ENCODE peak calls at places on chromosome 6, in eight cellular contexts. Z is mammary epithelial cell; R is thyroid gland; C is ovary; L is esophagus muscularis mucosa; A is hepatocyte; M is CD8-positive, alpha-beta T cell; G is left ventricle myocardium inferior. J is an unnamed sample.

GRCh38 chr6:45665859-45666258 is 288.1 kb upstream of the SUPT3H start:
- DNase-seq in Z (no peak), R (no peak), C (no peak), L (no peak), A (no peak), M (no peak), G (no peak), J (no peak)

GRCh38 chr6:167678102-167679101 is 148.3 kb upstream of the AFDN start:
- DNase-seq in Z (no peak), R (peak), C (peak), L (no peak), A (peak), M (no peak), G (peak), J (peak)

GRCh38 chr6:6736753-6737654 is 148.5 kb downstream of the LY86 start:
- DNase-seq in Z (no peak), R (no peak), C (peak), L (no peak), A (peak), M (no peak), G (peak), J (no peak)

GRCh38 chr6:165842291-165842936 is 179.4 kb upstream of the PDE10A start:
- DNase-seq in Z (no peak), R (no peak), C (no peak), L (peak), A (no peak), M (no peak), G (no peak), J (no peak)

GRCh38 chr6:2766767-2767314 is 1.6 kb downstream of the WRNIP1 start:
- DNase-seq in Z (no peak), R (no peak), C (no peak), L (no peak), A (no peak), M (no peak), G (no peak), J (no peak)

GRCh38 chr6:29641430-29642213 is 8.6 kb upstream of the GABBR1 start:
- DNase-seq in Z (peak), R (no peak), C (no peak), L (no peak), A (no peak), M (peak), G (no peak), J (no peak)

GRCh38 chr6:12545837-12546658 is 170.5 kb upstream of the PHACTR1 start:
- DNase-seq in Z (peak), R (no peak), C (no peak), L (no peak), A (no peak), M (no peak), G (no peak), J (no peak)

GRCh38 chr6:123316733-123317323 is 319.9 kb downstream of the TRDN start:
- DNase-seq in Z (no peak), R (no peak), C (no peak), L (no peak), A (peak), M (no peak), G (no peak), J (no peak)

GRCh38 chr6:42419490-42420280 is 32.0 kb downstream of the TRERF1 start:
- DNase-seq in Z (no peak), R (no peak), C (no peak), L (no peak), A (no peak), M (no peak), G (no peak), J (no peak)

GRCh38 chr6:109834595-109835437 is 143.3 kb upstream of the GPR6 start:
- DNase-seq in Z (no peak), R (peak), C (no peak), L (no peak), A (peak), M (no peak), G (no peak), J (no peak)

GRCh38 chr6:31202259-31203166 is 32.0 kb upstream of the POU5F1 start:
- DNase-seq in Z (peak), R (no peak), C (no peak), L (no peak), A (peak), M (no peak), G (no peak), J (no peak)

GRCh38 chr6:129860901-129861665 is at the start of gene TMEM244:
- DNase-seq in Z (no peak), R (no peak), C (no peak), L (no peak), A (no peak), M (no peak), G (no peak), J (no peak)

GRCh38 chr6:35017461-35018183 is 123.5 kb downstream of the TCP11 start:
- DNase-seq in Z (no peak), R (peak), C (peak), L (no peak), A (no peak), M (no peak), G (peak), J (no peak)

GRCh38 chr6:43842231-43842794 is 72.3 kb downstream of the VEGFA start:
- DNase-seq in Z (no peak), R (no peak), C (no peak), L (no peak), A (no peak), M (no peak), G (no peak), J (no peak)

GRCh38 chr6:89460713-89461112 is 27.8 kb downstream of the ANKRD6 start:
- DNase-seq in Z (no peak), R (no peak), C (no peak), L (no peak), A (no peak), M (no peak), G (no peak), J (no peak)

GRCh38 chr6:34674268-34674639 is 22.3 kb downstream of the ILRUN start:
- DNase-seq in Z (no peak), R (no peak), C (no peak), L (no peak), A (no peak), M (no peak), G (no peak), J (no peak)

GRCh38 chr6:19270616-19271015 is 566.6 kb upstream of the ID4 start:
- DNase-seq in Z (no peak), R (no peak), C (no peak), L (no peak), A (no peak), M (no peak), G (no peak), J (no peak)

GRCh38 chr6:8548979-8549378 is 113.6 kb upstream of the SLC35B3 start:
- DNase-seq in Z (no peak), R (no peak), C (no peak), L (no peak), A (no peak), M (no peak), G (no peak), J (no peak)

GRCh38 chr6:163416380-163416629 is 1.8 kb downstream of the QKI start:
- DNase-seq in Z (no peak), R (no peak), C (no peak), L (no peak), A (no peak), M (no peak), G (no peak), J (no peak)

GRCh38 chr6:7058250-7058923 is 49.4 kb upstream of the RREB1 start:
- DNase-seq in Z (peak), R (peak), C (no peak), L (no peak), A (peak), M (no peak), G (no peak), J (no peak)

GRCh38 chr6:37952027-37952426 is 132.5 kb downstream of the ZFAND3 start:
- DNase-seq in Z (no peak), R (no peak), C (no peak), L (no peak), A (no peak), M (no peak), G (no peak), J (no peak)

GRCh38 chr6:163634514-163635171 is 220.1 kb downstream of the QKI start:
- DNase-seq in Z (peak), R (no peak), C (no peak), L (no peak), A (peak), M (no peak), G (no peak), J (no peak)

GRCh38 chr6:128597956-128598355 is 77.6 kb upstream of the PTPRK start:
- DNase-seq in Z (peak), R (no peak), C (no peak), L (no peak), A (no peak), M (no peak), G (no peak), J (no peak)

GRCh38 chr6:47163536-47163935 is 121.4 kb upstream of the ADGRF1 start:
- DNase-seq in Z (no peak), R (no peak), C (no peak), L (peak), A (no peak), M (no peak), G (no peak), J (no peak)

GRCh38 chr6:33828764-33829731 is 25.2 kb upstream of the MLN start:
- DNase-seq in Z (no peak), R (no peak), C (peak), L (no peak), A (no peak), M (no peak), G (no peak), J (no peak)

GRCh38 chr6:129849456-129849855 is 11.7 kb downstream of the TMEM244 start:
- DNase-seq in Z (peak), R (no peak), C (no peak), L (no peak), A (no peak), M (no peak), G (no peak), J (no peak)

GRCh38 chr6:105069821-105070445 is 109.9 kb downstream of the POPDC3 start:
- DNase-seq in Z (peak), R (no peak), C (no peak), L (no peak), A (no peak), M (no peak), G (no peak), J (no peak)

GRCh38 chr6:105591053-105591452 is 188.2 kb upstream of the PREP start:
- DNase-seq in Z (peak), R (no peak), C (no peak), L (no peak), A (no peak), M (no peak), G (no peak), J (no peak)

GRCh38 chr6:85008311-85009015 is 244.1 kb upstream of the TBX18 start:
- DNase-seq in Z (no peak), R (no peak), C (no peak), L (peak), A (no peak), M (no peak), G (no peak), J (no peak)

GRCh38 chr6:35230950-35231349 is 17.2 kb downstream of the SCUBE3 start:
- DNase-seq in Z (no peak), R (peak), C (no peak), L (no peak), A (no peak), M (no peak), G (peak), J (peak)

GRCh38 chr6:75524322-75524972 is 30.8 kb upstream of the FILIP1 start:
- DNase-seq in Z (no peak), R (no peak), C (no peak), L (no peak), A (peak), M (no peak), G (no peak), J (no peak)

GRCh38 chr6:56962451-56962850 is 7.5 kb downstream of the BEND6 start:
- DNase-seq in Z (no peak), R (no peak), C (no peak), L (no peak), A (no peak), M (no peak), G (no peak), J (no peak)

GRCh38 chr6:76694779-76695178 is 622.3 kb upstream of the IMPG1 start:
- DNase-seq in Z (no peak), R (no peak), C (no peak), L (no peak), A (no peak), M (no peak), G (no peak), J (no peak)

GRCh38 chr6:68834561-68834960 is 199.5 kb downstream of the ADGRB3 start:
- DNase-seq in Z (no peak), R (no peak), C (no peak), L (no peak), A (no peak), M (no peak), G (no peak), J (no peak)

GRCh38 chr6:26196846-26197683 is 109.8 kb downstream of the HFE start:
- DNase-seq in Z (peak), R (peak), C (peak), L (peak), A (peak), M (peak), G (no peak), J (peak)

DNA sequence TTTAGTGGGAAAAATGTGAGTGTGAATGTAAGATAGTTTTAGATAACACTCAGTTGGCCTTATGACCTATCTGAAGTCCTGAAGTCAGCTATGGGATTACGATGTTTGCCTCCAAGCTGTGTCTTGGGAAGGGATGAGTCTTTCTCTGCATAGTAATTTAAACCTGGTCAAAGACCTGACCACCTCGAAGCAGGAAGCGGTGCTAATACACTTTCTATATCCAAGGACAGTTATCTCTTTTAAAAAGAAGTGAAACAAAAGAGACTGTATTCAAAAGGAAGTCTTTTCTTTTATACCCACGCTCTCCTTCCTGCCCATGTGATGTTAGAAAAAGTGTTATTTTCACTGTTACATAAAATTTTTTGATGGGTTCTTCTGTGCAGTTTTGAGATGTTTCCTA is 94.9 kb downstream of the JARID2 start:
- DNase-seq in Z (no peak), R (no peak), C (no peak), L (no peak), A (no peak), M (no peak), G (no peak), J (no peak)
- H3K27ac ChIP-seq in Z (no peak), R (no peak), C (no peak), L (no peak), A (no peak), M (no peak), G (no peak), J (no peak)

GRCh38 chr6:148059869-148060268 is 282.8 kb upstream of the SASH1 start:
- DNase-seq in Z (no peak), R (no peak), C (no peak), L (peak), A (no peak), M (no peak), G (no peak), J (no peak)
- H3K27ac ChIP-seq in Z (no peak), R (no peak), C (no peak), L (no peak), A (no peak), M (no peak), G (no peak), J (no peak)

GRCh38 chr6:138500867-138501446 is 1.7 kb upstream of the NHSL1 start:
- DNase-seq in Z (no peak), R (no peak), C (no peak), L (no peak), A (no peak), M (no peak), G (no peak), J (no peak)

GRCh38 chr6:138502546-138502945 is 3.3 kb upstream of the NHSL1 start:
- DNase-seq in Z (no peak), R (no peak), C (no peak), L (no peak), A (no peak), M (no peak), G (no peak), J (no peak)

GRCh38 chr6:138498575-138499302 is 555 bp downstream of the NHSL1 start:
- DNase-seq in Z (no peak), R (no peak), C (no peak), L (no peak), A (no peak), M (no peak), G (no peak), J (no peak)

GRCh38 chr6:138500045-138500665 is 861 bp upstream of the NHSL1 start:
- DNase-seq in Z (no peak), R (no peak), C (no peak), L (no peak), A (no peak), M (no peak), G (no peak), J (no peak)

GRCh38 chr6:138499303-138499991 is at the start of gene NHSL1:
- DNase-seq in Z (peak), R (no peak), C (no peak), L (no peak), A (peak), M (no peak), G (no peak), J (no peak)
- H3K27ac ChIP-seq in Z (peak), R (no peak), C (no peak), L (no peak), A (peak), M (no peak), G (peak), J (no peak)

DNA sequence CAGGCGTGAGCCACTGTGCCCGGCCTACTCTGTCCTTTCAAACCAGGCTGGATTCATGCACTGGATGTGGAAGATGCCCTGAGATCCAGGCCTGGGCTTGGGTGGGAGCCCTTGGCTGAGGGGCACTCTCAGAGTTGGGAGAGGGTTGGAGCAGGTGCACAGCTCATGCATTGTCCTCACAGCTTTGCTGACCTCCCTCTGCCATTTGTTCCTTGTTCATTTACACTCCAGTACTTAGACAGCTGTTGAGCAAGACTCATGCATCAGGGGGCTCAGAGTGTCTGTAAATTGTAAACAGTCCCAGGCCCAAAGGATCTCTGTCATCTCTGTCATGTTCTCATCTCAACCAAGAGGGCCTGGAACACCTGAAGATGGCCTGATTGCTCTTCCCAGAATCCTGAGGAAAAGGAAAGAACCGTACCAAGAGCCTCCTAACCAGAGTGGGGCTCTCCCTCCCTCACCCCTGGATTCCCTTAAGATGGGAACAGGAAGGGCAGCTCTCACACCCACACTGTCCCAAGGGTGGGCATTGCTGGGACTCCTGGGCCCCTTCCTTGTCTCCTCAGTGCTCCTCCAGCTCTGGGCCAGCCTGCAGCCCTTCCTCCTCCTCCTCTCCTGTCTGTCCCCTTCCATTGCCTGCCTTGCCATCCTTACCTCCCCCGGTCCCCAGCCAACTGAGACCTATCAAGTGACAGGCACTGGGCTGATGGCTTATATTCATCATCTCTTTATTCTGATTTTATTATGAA is 132.9 kb downstream of the FOXO3 start:
- DNase-seq in Z (no peak), R (no peak), C (no peak), L (no peak), A (no peak), M (no peak), G (no peak), J (no peak)
- H3K27ac ChIP-seq in Z (no peak), R (no peak), C (no peak), L (no peak), A (no peak), M (no peak), G (peak), J (no peak)

DNA sequence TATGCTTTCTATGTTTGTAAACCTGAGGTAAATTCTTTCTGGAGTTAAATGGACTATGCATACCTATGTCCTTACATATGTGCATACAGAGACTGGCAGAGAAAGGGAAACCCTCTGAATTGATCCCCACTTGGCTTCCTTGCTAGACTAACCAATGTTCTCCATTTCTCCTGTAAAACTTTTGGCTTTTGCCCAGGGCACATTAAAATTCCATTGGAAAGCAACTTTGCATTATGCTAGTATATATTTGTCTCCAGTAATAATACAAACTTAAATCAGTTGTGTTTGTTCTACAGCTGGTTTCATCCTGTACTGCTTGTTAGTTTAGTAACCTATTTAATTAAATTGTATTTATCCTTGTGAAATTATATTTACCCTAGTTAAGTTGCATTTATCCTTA is 646.0 kb upstream of the MARCKS start:
- DNase-seq in Z (no peak), R (no peak), C (no peak), L (no peak), A (no peak), M (no peak), G (no peak), J (no peak)
- H3K27ac ChIP-seq in Z (no peak), R (no peak), C (no peak), L (no peak), A (no peak), M (no peak), G (no peak), J (no peak)

GRCh38 chr6:139313784-139314545 is 22.2 kb upstream of the TXLNB start:
- DNase-seq in Z (no peak), R (no peak), C (no peak), L (no peak), A (no peak), M (no peak), G (no peak), J (no peak)
- H3K27ac ChIP-seq in Z (no peak), R (no peak), C (no peak), L (no peak), A (no peak), M (no peak), G (no peak), J (no peak)

GRCh38 chr6:11110921-11111768 is at the start of gene ERVFRD-1:
- DNase-seq in Z (no peak), R (no peak), C (no peak), L (peak), A (no peak), M (no peak), G (no peak), J (no peak)

GRCh38 chr6:11113038-11113437 is 1.5 kb upstream of the ERVFRD-1 start:
- DNase-seq in Z (no peak), R (no peak), C (no peak), L (no peak), A (no peak), M (no peak), G (no peak), J (no peak)

DNA sequence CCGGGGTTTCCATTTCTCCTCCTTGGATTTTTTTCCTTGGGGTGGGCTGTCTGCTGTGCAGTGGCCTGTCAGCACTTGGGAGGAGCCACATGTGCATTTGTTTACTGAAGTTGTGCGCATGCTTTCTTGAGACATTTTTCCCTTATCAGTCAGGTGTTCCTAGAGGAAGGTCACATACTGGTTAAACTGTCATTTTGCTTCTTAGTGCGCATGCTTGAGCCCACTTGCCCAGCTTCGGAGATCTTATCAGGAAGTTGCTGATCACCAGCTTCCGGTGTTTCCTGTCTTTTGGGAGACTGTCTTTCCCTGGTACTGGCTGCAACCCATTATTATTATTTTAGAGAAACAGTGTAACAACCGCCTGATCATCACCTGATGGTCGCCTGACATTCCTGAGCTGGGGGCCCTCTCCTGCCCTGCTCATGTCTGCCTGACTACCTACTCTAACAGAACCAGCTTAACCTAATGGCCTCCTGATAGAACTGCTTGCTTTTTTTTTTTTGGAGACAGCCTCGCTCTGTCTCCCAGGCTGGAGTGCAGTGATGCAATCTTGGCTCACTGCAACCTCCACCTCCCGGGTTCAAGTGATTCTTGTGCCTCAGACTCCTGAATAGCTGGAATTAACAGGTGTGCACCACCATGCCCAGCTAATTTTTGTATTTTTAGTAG is 378 bp upstream of the ERVFRD-1 start:
- DNase-seq in Z (no peak), R (no peak), C (no peak), L (no peak), A (peak), M (no peak), G (no peak), J (no peak)
- H3K27ac ChIP-seq in Z (no peak), R (no peak), C (no peak), L (no peak), A (peak), M (no peak), G (no peak), J (no peak)